ENCODE peak calls at places on chromosomes 6 and 20, in four cellular contexts. U is SK-N-SH, T is MM.1S, W is IMR-90. V is an unnamed sample.

GRCh38 chr20:44170796-44171410 is 16.1 kb downstream of the JPH2 start:
- DNase-seq in U (no peak), W (no peak), T (no peak), V (no peak)

GRCh38 chr6:14585689-14586088 is 468.1 kb downstream of the CD83 start:
- DNase-seq in U (no peak), T (no peak), W (no peak), V (no peak)

GRCh38 chr6:116314218-116314617 is 34.5 kb upstream of the TSPYL1 start:
- DNase-seq in U (no peak), W (peak; percentile 47), T (no peak), V (no peak)

GRCh38 chr20:19351542-19351941 is 139.1 kb downstream of the SLC24A3 start:
- DNase-seq in U (no peak), W (no peak), T (no peak), V (no peak)

GRCh38 chr20:13821876-13822275 is 37.0 kb downstream of the NDUFAF5 start:
- DNase-seq in U (no peak), W (no peak), T (no peak), V (no peak)

GRCh38 chr6:115753446-115753845 is 307.2 kb downstream of the FRK start:
- DNase-seq in W (no peak), U (no peak), T (no peak), V (no peak)

GRCh38 chr6:84220809-84221409 is 6.5 kb downstream of the CEP162 start:
- DNase-seq in U (peak; percentile 7), W (peak; percentile 36), T (no peak), V (peak; percentile 14)

GRCh38 chr6:106422551-106422950 is 62.0 kb downstream of the CRYBG1 start:
- DNase-seq in U (no peak), T (no peak), W (no peak), V (no peak)

GRCh38 chr6:126112171-126112632 is 125.9 kb downstream of the TRMT11 start:
- DNase-seq in U (no peak), W (peak; percentile 63), T (no peak), V (no peak)

GRCh38 chr20:58717278-58718091 is 24.9 kb downstream of the NPEPL1 start:
- DNase-seq in U (no peak), T (no peak), W (no peak), V (no peak)

GRCh38 chr6:41449399-41450245 is 96.6 kb upstream of the FOXP4 start:
- DNase-seq in U (no peak), T (no peak), W (no peak), V (no peak)

GRCh38 chr20:43914697-43915208 is at the start of gene TOX2:
- DNase-seq in W (no peak), U (peak; percentile 96), T (peak; percentile 74), V (no peak)

GRCh38 chr20:47327711-47328110 is 28.8 kb downstream of the ZMYND8 start:
- DNase-seq in U (no peak), W (no peak), T (no peak), V (no peak)

GRCh38 chr20:44134897-44135810 is 51.8 kb downstream of the JPH2 start:
- DNase-seq in T (no peak), U (peak; percentile 59), W (no peak), V (peak; percentile 12)

GRCh38 chr20:59831024-59831900 is 102.2 kb downstream of the SYCP2 start:
- DNase-seq in T (no peak), U (peak; percentile 10), W (no peak), V (no peak)

GRCh38 chr6:167543602-167544506 is 219.0 kb downstream of the TTLL2 start:
- DNase-seq in W (no peak), T (no peak), U (no peak), V (no peak)

DNA sequence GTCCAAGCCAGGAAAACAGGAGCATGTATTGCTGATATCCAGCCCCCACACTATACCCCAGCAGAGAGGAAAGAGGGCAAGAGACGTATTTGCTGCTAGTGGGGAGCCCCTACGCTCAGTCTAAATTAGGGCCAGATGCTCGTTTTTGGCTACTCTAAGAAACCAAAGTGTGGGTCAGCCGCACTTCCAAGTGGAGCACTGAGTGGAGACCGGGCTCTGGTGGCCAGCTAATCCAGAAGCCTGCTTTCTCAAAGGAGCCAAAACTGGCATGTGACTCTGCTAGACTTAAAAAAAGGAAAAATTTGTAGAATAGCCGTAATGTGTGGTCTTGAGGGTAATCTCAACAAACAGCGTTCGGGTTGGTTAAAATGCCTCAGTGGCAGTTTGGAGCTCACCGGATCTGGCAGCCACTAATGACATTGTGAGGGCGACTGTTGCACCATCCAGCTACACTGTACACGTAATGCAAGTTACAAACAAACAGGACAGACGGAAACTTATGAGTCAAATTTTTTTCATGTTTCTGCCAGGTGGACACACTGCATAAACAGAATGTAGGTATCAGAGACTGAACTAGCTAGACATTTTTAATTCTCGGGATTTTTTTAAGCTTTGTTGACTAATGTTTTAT is 230.9 kb downstream of the FOXC1 start:
- DNase-seq in T (no peak), W (no peak), U (no peak), V (no peak)
- H3K4me3 ChIP-seq in T (no peak overlapping the region), W (no peak overlapping the region), U (no peak overlapping the region), V (no peak overlapping the region)

GRCh38 chr20:24950128-24950835 is 1.2 kb downstream of the CST7 start:
- DNase-seq in W (no peak), U (no peak), T (no peak), V (no peak)

GRCh38 chr20:24950836-24951525 is 1.9 kb downstream of the CST7 start:
- DNase-seq in U (no peak), W (no peak), T (no peak), V (no peak)

GRCh38 chr20:24949756-24950127 is 673 bp downstream of the CST7 start:
- DNase-seq in T (no peak), U (no peak), W (no peak), V (no peak)

GRCh38 chr20:24951536-24952047 is 2.5 kb downstream of the CST7 start:
- DNase-seq in U (no peak), T (no peak), W (no peak), V (no peak)

GRCh38 chr20:24948939-24949679 is at the start of gene CST7:
- DNase-seq in T (no peak), U (no peak), W (no peak), V (peak; percentile 97)
- H3K4me3 ChIP-seq in T (no peak within 1 kb of the TSS), U (no peak within 1 kb of the TSS), W (no peak within 1 kb of the TSS), V (peak within 1 kb of the TSS; percentile 33)

GRCh38 chr6:81995548-81996289 is 243.2 kb upstream of the TENT5A start:
- DNase-seq in T (no peak), U (no peak), W (peak; percentile 48), V (no peak)
- H3K4me3 ChIP-seq in T (no peak overlapping the region), U (no peak overlapping the region), W (no peak overlapping the region), V (no peak overlapping the region)

DNA sequence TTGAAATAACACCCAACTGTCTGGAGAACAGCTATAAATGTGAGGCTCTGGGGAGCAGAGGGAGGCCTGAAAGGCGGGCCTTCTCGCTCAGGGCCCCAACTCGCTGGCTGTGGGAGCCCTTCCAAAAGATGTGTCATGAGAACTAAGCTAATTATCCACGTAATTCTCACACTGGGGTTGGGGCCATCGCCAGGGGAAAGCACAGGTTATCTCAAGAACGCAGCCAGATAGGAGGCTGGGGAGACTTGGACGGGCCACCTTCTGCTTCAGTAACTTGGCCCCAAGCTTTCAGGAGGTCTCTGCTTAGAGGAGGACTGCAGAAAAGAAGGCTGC is 1.6 kb downstream of the PXDC1 start:
- DNase-seq in U (no peak), W (peak; percentile 74), T (no peak), V (no peak)
- H3K4me3 ChIP-seq in U (peak overlapping the region; percentile 69), W (peak overlapping the region; percentile 99), T (no peak overlapping the region), V (no peak overlapping the region)

GRCh38 chr20:63495771-63496403 is 3.0 kb downstream of the EEF1A2 start:
- DNase-seq in T (peak; percentile 70), W (peak; percentile 28), U (peak; percentile 90), V (no peak)

GRCh38 chr20:63497138-63497945 is 1.5 kb downstream of the EEF1A2 start:
- DNase-seq in T (no peak), W (no peak), U (peak; percentile 38), V (no peak)

GRCh38 chr20:63497946-63498935 is 642 bp downstream of the EEF1A2 start:
- DNase-seq in U (peak; percentile 90), W (peak; percentile 36), T (no peak), V (no peak)

GRCh38 chr20:63495167-63495720 is 3.6 kb downstream of the EEF1A2 start:
- DNase-seq in W (no peak), U (peak; percentile 17), T (no peak), V (no peak)

DNA sequence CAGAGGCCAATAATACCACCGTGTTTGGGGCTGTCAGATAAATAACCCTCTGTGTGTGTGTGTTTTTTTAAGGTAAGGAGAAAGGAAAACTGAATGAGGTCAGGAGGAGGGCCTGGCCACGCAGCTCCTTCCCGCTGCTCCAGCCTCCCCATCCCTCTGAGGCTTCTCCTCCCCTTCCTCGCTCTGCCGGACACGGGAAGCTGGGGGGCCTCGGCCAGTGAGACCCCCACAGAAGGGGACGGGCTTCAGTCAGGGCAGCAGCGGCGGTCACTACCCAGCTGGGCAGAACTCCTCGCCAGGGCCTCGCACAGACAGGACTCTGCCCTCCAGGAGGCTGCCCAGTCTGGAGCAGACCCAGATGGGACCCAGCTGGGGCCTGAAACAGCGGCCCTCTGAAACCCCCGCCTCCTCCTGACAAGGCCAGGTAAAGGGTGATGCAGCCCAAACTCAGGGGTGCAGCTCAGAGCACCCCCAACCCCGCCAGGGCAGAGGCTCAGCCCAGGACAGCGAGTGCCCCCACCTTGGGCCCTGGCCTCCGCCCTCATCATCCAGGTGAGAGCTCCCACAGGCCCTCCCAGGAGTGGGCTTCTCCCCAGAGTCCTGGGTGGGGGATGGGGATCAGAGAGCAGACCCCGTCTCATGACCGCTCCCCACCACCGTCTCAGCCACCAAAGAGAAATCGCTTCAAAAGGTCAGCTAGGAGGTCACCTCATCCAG is 2.3 kb downstream of the EEF1A2 start:
- DNase-seq in T (no peak), W (no peak), U (no peak), V (no peak)
- H3K4me3 ChIP-seq in T (peak overlapping the region; percentile 47), W (peak overlapping the region; percentile 27), U (peak overlapping the region; percentile 12), V (peak overlapping the region; percentile 13)

DNA sequence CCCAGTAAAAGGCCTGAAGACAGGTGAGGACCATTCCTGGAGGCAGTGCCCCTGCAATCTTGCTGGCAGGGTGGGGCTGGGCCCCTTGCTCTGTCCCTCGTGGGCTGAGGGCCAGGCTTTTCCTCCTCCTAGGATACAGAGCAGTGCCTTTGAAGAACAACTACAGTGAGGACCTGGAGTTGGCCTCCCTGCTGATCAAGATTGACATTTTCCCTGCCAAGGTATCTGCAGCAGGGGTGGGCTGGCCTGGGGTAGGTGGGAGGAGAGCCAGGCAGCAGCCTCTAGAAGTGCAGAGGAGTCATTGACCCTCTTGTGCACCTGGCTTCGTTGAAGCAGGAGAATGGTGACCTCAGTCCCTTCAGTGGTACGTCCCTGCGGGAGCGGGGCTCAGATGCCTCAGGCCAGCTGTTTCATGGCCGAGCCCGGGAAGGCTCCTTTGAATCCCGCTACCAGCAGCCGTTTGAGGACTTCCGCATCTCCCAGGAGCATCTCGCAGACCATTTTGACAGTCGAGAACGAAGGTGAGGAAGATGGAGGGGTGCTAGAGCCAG is 36.5 kb downstream of the PLCG1 start:
- DNase-seq in W (no peak), T (no peak), U (no peak), V (no peak)
- H3K4me3 ChIP-seq in W (no peak overlapping the region), T (no peak overlapping the region), U (no peak overlapping the region), V (no peak overlapping the region)

V was measured in Jurkat, Clone E6-1.